ENCODE peak calls at places on chromosomes 3 and 15, in five cellular contexts. One of them, this sample, is unnamed.

GRCh38 chr3:49388416-49388815 is 23.4 kb downstream of the RHOA start:
- DNase-seq in erythroblast: no peak
- DNase-seq in HuH-7: no peak
- DNase-seq in myocyte: no peak
- DNase-seq in heart right ventricle: no peak
- DNase-seq in this sample: no peak

GRCh38 chr3:146308682-146309081 is 57.8 kb upstream of the PLSCR4 start:
- DNase-seq in erythroblast: no peak
- DNase-seq in HuH-7: no peak
- DNase-seq in myocyte: peak
- DNase-seq in heart right ventricle: peak
- DNase-seq in this sample: no peak

GRCh38 chr3:183818706-183819624 is 6.4 kb downstream of the MAP6D1 start:
- DNase-seq in erythroblast: no peak
- DNase-seq in HuH-7: no peak
- DNase-seq in myocyte: no peak
- DNase-seq in heart right ventricle: no peak
- DNase-seq in this sample: no peak

GRCh38 chr15:97504031-97504430 is 456.5 kb upstream of the ARRDC4 start:
- DNase-seq in erythroblast: peak
- DNase-seq in HuH-7: no peak
- DNase-seq in myocyte: no peak
- DNase-seq in heart right ventricle: no peak
- DNase-seq in this sample: no peak

GRCh38 chr15:73325191-73325980 is 43.4 kb downstream of the HCN4 start:
- DNase-seq in erythroblast: no peak
- DNase-seq in HuH-7: peak
- DNase-seq in myocyte: no peak
- DNase-seq in heart right ventricle: no peak
- DNase-seq in this sample: peak

GRCh38 chr15:62606376-62607164 is 436.0 kb upstream of the TPM1 start:
- DNase-seq in erythroblast: no peak
- DNase-seq in HuH-7: no peak
- DNase-seq in myocyte: peak
- DNase-seq in heart right ventricle: no peak
- DNase-seq in this sample: peak

GRCh38 chr15:66832679-66833078 is 130.6 kb downstream of the SMAD6 start:
- DNase-seq in erythroblast: no peak
- DNase-seq in HuH-7: no peak
- DNase-seq in myocyte: no peak
- DNase-seq in heart right ventricle: no peak
- DNase-seq in this sample: no peak

GRCh38 chr3:58349792-58350626 is 17.3 kb downstream of the PXK start:
- DNase-seq in erythroblast: no peak
- DNase-seq in HuH-7: no peak
- DNase-seq in myocyte: peak
- DNase-seq in heart right ventricle: no peak
- DNase-seq in this sample: no peak

GRCh38 chr3:30203301-30203700 is 403.1 kb upstream of the TGFBR2 start:
- DNase-seq in erythroblast: no peak
- DNase-seq in HuH-7: no peak
- DNase-seq in myocyte: no peak
- DNase-seq in heart right ventricle: no peak
- DNase-seq in this sample: no peak

GRCh38 chr3:116037954-116038911 is 407.1 kb downstream of the LSAMP start:
- DNase-seq in erythroblast: peak
- DNase-seq in HuH-7: no peak
- DNase-seq in myocyte: no peak
- DNase-seq in heart right ventricle: no peak
- DNase-seq in this sample: no peak

GRCh38 chr3:156620901-156621300 is 53.5 kb upstream of the TIPARP start:
- DNase-seq in erythroblast: no peak
- DNase-seq in HuH-7: no peak
- DNase-seq in myocyte: no peak
- DNase-seq in heart right ventricle: no peak
- DNase-seq in this sample: no peak

GRCh38 chr15:79615754-79616153 is 183.6 kb downstream of the MINAR1 start:
- DNase-seq in erythroblast: no peak
- DNase-seq in HuH-7: no peak
- DNase-seq in myocyte: peak
- DNase-seq in heart right ventricle: peak
- DNase-seq in this sample: no peak

GRCh38 chr15:88241060-88241459 is 15.5 kb downstream of the NTRK3 start:
- DNase-seq in erythroblast: no peak
- DNase-seq in HuH-7: no peak
- DNase-seq in myocyte: no peak
- DNase-seq in heart right ventricle: no peak
- DNase-seq in this sample: no peak

This sample was measured in SJCRH30.